ENCODE peak calls at places on chromosomes 11 and 22, in six cellular contexts. One of them, this sample, is unnamed.

GRCh38 chr22:46535876-46536558 is 1.4 kb downstream of the CELSR1 start:
- DNase-seq in posterior cingulate gyrus: no peak
- DNase-seq in foreskin fibroblast: no peak
- DNase-seq in iris pigment epithelial cell: no peak
- DNase-seq in stimulated activated CD4-positive, alpha-beta T cell treated with anti-CD3 and anti-CD28 coated beads, Interleukin-12 subunit alpha, Interleukin-12 subunit beta, amount 100 ng/mL, for 4 hours: no peak
- DNase-seq in AML-193: no peak
- DNase-seq in this sample: no peak

GRCh38 chr11:23679981-23680380 is 816.9 kb upstream of the LUZP2 start:
- DNase-seq in AML-193: no peak
- DNase-seq in posterior cingulate gyrus: no peak
- DNase-seq in foreskin fibroblast: no peak
- DNase-seq in iris pigment epithelial cell: no peak
- DNase-seq in stimulated activated CD4-positive, alpha-beta T cell treated with anti-CD3 and anti-CD28 coated beads, Interleukin-12 subunit alpha, Interleukin-12 subunit beta, amount 100 ng/mL, for 4 hours: no peak
- DNase-seq in this sample: no peak

GRCh38 chr11:8028766-8029165 is 41.6 kb downstream of the EIF3F start:
- DNase-seq in posterior cingulate gyrus: no peak
- DNase-seq in foreskin fibroblast: no peak
- DNase-seq in stimulated activated CD4-positive, alpha-beta T cell treated with anti-CD3 and anti-CD28 coated beads, Interleukin-12 subunit alpha, Interleukin-12 subunit beta, amount 100 ng/mL, for 4 hours: no peak
- DNase-seq in AML-193: no peak
- DNase-seq in iris pigment epithelial cell: no peak
- DNase-seq in this sample: no peak

GRCh38 chr11:12890476-12890875 is 118.6 kb upstream of the RASSF10 start:
- DNase-seq in iris pigment epithelial cell: peak; percentile 70
- DNase-seq in stimulated activated CD4-positive, alpha-beta T cell treated with anti-CD3 and anti-CD28 coated beads, Interleukin-12 subunit alpha, Interleukin-12 subunit beta, amount 100 ng/mL, for 4 hours: no peak
- DNase-seq in AML-193: no peak
- DNase-seq in foreskin fibroblast: peak; percentile 34
- DNase-seq in posterior cingulate gyrus: no peak
- DNase-seq in this sample: no peak

GRCh38 chr11:63619967-63620366 is 5.7 kb upstream of the PLAAT3 start:
- DNase-seq in AML-193: no peak
- DNase-seq in posterior cingulate gyrus: no peak
- DNase-seq in iris pigment epithelial cell: no peak
- DNase-seq in foreskin fibroblast: no peak
- DNase-seq in stimulated activated CD4-positive, alpha-beta T cell treated with anti-CD3 and anti-CD28 coated beads, Interleukin-12 subunit alpha, Interleukin-12 subunit beta, amount 100 ng/mL, for 4 hours: no peak
- DNase-seq in this sample: no peak

GRCh38 chr11:46914363-46914762 is 4.0 kb downstream of the LRP4 start:
- DNase-seq in iris pigment epithelial cell: no peak
- DNase-seq in posterior cingulate gyrus: no peak
- DNase-seq in foreskin fibroblast: peak; percentile 93
- DNase-seq in AML-193: no peak
- DNase-seq in stimulated activated CD4-positive, alpha-beta T cell treated with anti-CD3 and anti-CD28 coated beads, Interleukin-12 subunit alpha, Interleukin-12 subunit beta, amount 100 ng/mL, for 4 hours: no peak
- DNase-seq in this sample: no peak

GRCh38 chr11:76233936-76234703 is 27.8 kb upstream of the WNT11 start:
- DNase-seq in foreskin fibroblast: peak; percentile 45
- DNase-seq in iris pigment epithelial cell: peak; percentile 50
- DNase-seq in AML-193: peak; percentile 54
- DNase-seq in posterior cingulate gyrus: peak; percentile 49
- DNase-seq in stimulated activated CD4-positive, alpha-beta T cell treated with anti-CD3 and anti-CD28 coated beads, Interleukin-12 subunit alpha, Interleukin-12 subunit beta, amount 100 ng/mL, for 4 hours: no peak
- DNase-seq in this sample: no peak

GRCh38 chr11:898160-898517 is 12.5 kb downstream of the CHID1 start:
- DNase-seq in posterior cingulate gyrus: no peak
- DNase-seq in AML-193: peak; percentile 11
- DNase-seq in foreskin fibroblast: peak; percentile 57
- DNase-seq in stimulated activated CD4-positive, alpha-beta T cell treated with anti-CD3 and anti-CD28 coated beads, Interleukin-12 subunit alpha, Interleukin-12 subunit beta, amount 100 ng/mL, for 4 hours: no peak
- DNase-seq in iris pigment epithelial cell: peak; percentile 18
- DNase-seq in this sample: no peak

GRCh38 chr11:16603890-16604783 is 134.3 kb upstream of the C11orf58 start:
- DNase-seq in AML-193: no peak
- DNase-seq in foreskin fibroblast: peak; percentile 39
- DNase-seq in stimulated activated CD4-positive, alpha-beta T cell treated with anti-CD3 and anti-CD28 coated beads, Interleukin-12 subunit alpha, Interleukin-12 subunit beta, amount 100 ng/mL, for 4 hours: no peak
- DNase-seq in posterior cingulate gyrus: peak; percentile 27
- DNase-seq in iris pigment epithelial cell: no peak
- DNase-seq in this sample: no peak

GRCh38 chr22:22878801-22879674 is 8.6 kb upstream of the IGLL5 start:
- DNase-seq in foreskin fibroblast: no peak
- DNase-seq in posterior cingulate gyrus: no peak
- DNase-seq in stimulated activated CD4-positive, alpha-beta T cell treated with anti-CD3 and anti-CD28 coated beads, Interleukin-12 subunit alpha, Interleukin-12 subunit beta, amount 100 ng/mL, for 4 hours: no peak
- DNase-seq in iris pigment epithelial cell: no peak
- DNase-seq in AML-193: no peak
- DNase-seq in this sample: no peak

GRCh38 chr11:115407496-115407895 is 96.7 kb downstream of the CADM1 start:
- DNase-seq in foreskin fibroblast: no peak
- DNase-seq in iris pigment epithelial cell: no peak
- DNase-seq in stimulated activated CD4-positive, alpha-beta T cell treated with anti-CD3 and anti-CD28 coated beads, Interleukin-12 subunit alpha, Interleukin-12 subunit beta, amount 100 ng/mL, for 4 hours: no peak
- DNase-seq in AML-193: no peak
- DNase-seq in posterior cingulate gyrus: no peak
- DNase-seq in this sample: no peak

GRCh38 chr22:36301384-36301828 is 48.5 kb downstream of the APOL1 start:
- DNase-seq in AML-193: peak; percentile 50
- DNase-seq in posterior cingulate gyrus: peak; percentile 77
- DNase-seq in stimulated activated CD4-positive, alpha-beta T cell treated with anti-CD3 and anti-CD28 coated beads, Interleukin-12 subunit alpha, Interleukin-12 subunit beta, amount 100 ng/mL, for 4 hours: peak; percentile 78
- DNase-seq in foreskin fibroblast: peak; percentile 79
- DNase-seq in iris pigment epithelial cell: peak; percentile 56
- DNase-seq in this sample: peak; percentile 68

GRCh38 chr11:80197155-80197554 is 756.3 kb upstream of the TENM4 start:
- DNase-seq in foreskin fibroblast: no peak
- DNase-seq in posterior cingulate gyrus: no peak
- DNase-seq in AML-193: no peak
- DNase-seq in iris pigment epithelial cell: no peak
- DNase-seq in stimulated activated CD4-positive, alpha-beta T cell treated with anti-CD3 and anti-CD28 coated beads, Interleukin-12 subunit alpha, Interleukin-12 subunit beta, amount 100 ng/mL, for 4 hours: no peak
- DNase-seq in this sample: no peak

GRCh38 chr11:76557466-76557865 is 112.6 kb downstream of the EMSY start:
- DNase-seq in foreskin fibroblast: no peak
- DNase-seq in stimulated activated CD4-positive, alpha-beta T cell treated with anti-CD3 and anti-CD28 coated beads, Interleukin-12 subunit alpha, Interleukin-12 subunit beta, amount 100 ng/mL, for 4 hours: no peak
- DNase-seq in posterior cingulate gyrus: no peak
- DNase-seq in iris pigment epithelial cell: no peak
- DNase-seq in AML-193: no peak
- DNase-seq in this sample: no peak

GRCh38 chr11:41201156-41201555 is 258.3 kb downstream of the LRRC4C start:
- DNase-seq in AML-193: no peak
- DNase-seq in stimulated activated CD4-positive, alpha-beta T cell treated with anti-CD3 and anti-CD28 coated beads, Interleukin-12 subunit alpha, Interleukin-12 subunit beta, amount 100 ng/mL, for 4 hours: no peak
- DNase-seq in iris pigment epithelial cell: peak; percentile 12
- DNase-seq in foreskin fibroblast: peak; percentile 5
- DNase-seq in posterior cingulate gyrus: peak; percentile 57
- DNase-seq in this sample: no peak

GRCh38 chr11:111565111-111565720 is 24.7 kb downstream of the LAYN start:
- DNase-seq in stimulated activated CD4-positive, alpha-beta T cell treated with anti-CD3 and anti-CD28 coated beads, Interleukin-12 subunit alpha, Interleukin-12 subunit beta, amount 100 ng/mL, for 4 hours: peak; percentile 54
- DNase-seq in AML-193: peak; percentile 49
- DNase-seq in posterior cingulate gyrus: peak; percentile 62
- DNase-seq in iris pigment epithelial cell: peak; percentile 71
- DNase-seq in foreskin fibroblast: peak; percentile 87
- DNase-seq in this sample: no peak

GRCh38 chr22:19168088-19168890 is 10.2 kb downstream of the SLC25A1 start:
- DNase-seq in iris pigment epithelial cell: no peak
- DNase-seq in stimulated activated CD4-positive, alpha-beta T cell treated with anti-CD3 and anti-CD28 coated beads, Interleukin-12 subunit alpha, Interleukin-12 subunit beta, amount 100 ng/mL, for 4 hours: no peak
- DNase-seq in AML-193: no peak
- DNase-seq in posterior cingulate gyrus: no peak
- DNase-seq in foreskin fibroblast: no peak
- DNase-seq in this sample: no peak

GRCh38 chr22:21876486-21877176 is 9.2 kb upstream of the MAPK1 start:
- DNase-seq in AML-193: peak; percentile 16
- DNase-seq in stimulated activated CD4-positive, alpha-beta T cell treated with anti-CD3 and anti-CD28 coated beads, Interleukin-12 subunit alpha, Interleukin-12 subunit beta, amount 100 ng/mL, for 4 hours: peak; percentile 8
- DNase-seq in iris pigment epithelial cell: peak; percentile 79
- DNase-seq in posterior cingulate gyrus: no peak
- DNase-seq in foreskin fibroblast: peak; percentile 78
- DNase-seq in this sample: no peak

GRCh38 chr11:12079726-12080556 is 30.4 kb upstream of the MICAL2 start:
- DNase-seq in stimulated activated CD4-positive, alpha-beta T cell treated with anti-CD3 and anti-CD28 coated beads, Interleukin-12 subunit alpha, Interleukin-12 subunit beta, amount 100 ng/mL, for 4 hours: no peak
- DNase-seq in AML-193: no peak
- DNase-seq in iris pigment epithelial cell: peak; percentile 98
- DNase-seq in posterior cingulate gyrus: no peak
- DNase-seq in foreskin fibroblast: peak; percentile 96
- DNase-seq in this sample: no peak

GRCh38 chr11:103175461-103176129 is 66.4 kb downstream of the DYNC2H1 start:
- DNase-seq in foreskin fibroblast: no peak
- DNase-seq in stimulated activated CD4-positive, alpha-beta T cell treated with anti-CD3 and anti-CD28 coated beads, Interleukin-12 subunit alpha, Interleukin-12 subunit beta, amount 100 ng/mL, for 4 hours: no peak
- DNase-seq in iris pigment epithelial cell: no peak
- DNase-seq in posterior cingulate gyrus: no peak
- DNase-seq in AML-193: no peak
- DNase-seq in this sample: no peak

GRCh38 chr11:36899796-36900195 is 301.8 kb upstream of the RAG2 start:
- DNase-seq in foreskin fibroblast: no peak
- DNase-seq in stimulated activated CD4-positive, alpha-beta T cell treated with anti-CD3 and anti-CD28 coated beads, Interleukin-12 subunit alpha, Interleukin-12 subunit beta, amount 100 ng/mL, for 4 hours: no peak
- DNase-seq in iris pigment epithelial cell: no peak
- DNase-seq in AML-193: no peak
- DNase-seq in posterior cingulate gyrus: no peak
- DNase-seq in this sample: no peak

GRCh38 chr22:19823191-19823590 is 31.5 kb downstream of the GNB1L start:
- DNase-seq in posterior cingulate gyrus: peak; percentile 3
- DNase-seq in stimulated activated CD4-positive, alpha-beta T cell treated with anti-CD3 and anti-CD28 coated beads, Interleukin-12 subunit alpha, Interleukin-12 subunit beta, amount 100 ng/mL, for 4 hours: no peak
- DNase-seq in iris pigment epithelial cell: no peak
- DNase-seq in foreskin fibroblast: no peak
- DNase-seq in AML-193: no peak
- DNase-seq in this sample: no peak

GRCh38 chr11:91947215-91947614 is 277.4 kb upstream of the FAT3 start:
- DNase-seq in AML-193: no peak
- DNase-seq in iris pigment epithelial cell: no peak
- DNase-seq in foreskin fibroblast: peak; percentile 45
- DNase-seq in posterior cingulate gyrus: no peak
- DNase-seq in stimulated activated CD4-positive, alpha-beta T cell treated with anti-CD3 and anti-CD28 coated beads, Interleukin-12 subunit alpha, Interleukin-12 subunit beta, amount 100 ng/mL, for 4 hours: no peak
- DNase-seq in this sample: no peak

GRCh38 chr11:3983101-3983500 is 111.5 kb upstream of the RRM1 start:
- DNase-seq in foreskin fibroblast: no peak
- DNase-seq in stimulated activated CD4-positive, alpha-beta T cell treated with anti-CD3 and anti-CD28 coated beads, Interleukin-12 subunit alpha, Interleukin-12 subunit beta, amount 100 ng/mL, for 4 hours: no peak
- DNase-seq in AML-193: no peak
- DNase-seq in iris pigment epithelial cell: no peak
- DNase-seq in posterior cingulate gyrus: no peak
- DNase-seq in this sample: no peak

GRCh38 chr11:48025293-48025982 is 45.1 kb downstream of the PTPRJ start:
- DNase-seq in stimulated activated CD4-positive, alpha-beta T cell treated with anti-CD3 and anti-CD28 coated beads, Interleukin-12 subunit alpha, Interleukin-12 subunit beta, amount 100 ng/mL, for 4 hours: no peak
- DNase-seq in posterior cingulate gyrus: no peak
- DNase-seq in iris pigment epithelial cell: no peak
- DNase-seq in foreskin fibroblast: no peak
- DNase-seq in AML-193: no peak
- DNase-seq in this sample: no peak

GRCh38 chr11:125517116-125517804 is 21.2 kb upstream of the FEZ1 start:
- DNase-seq in stimulated activated CD4-positive, alpha-beta T cell treated with anti-CD3 and anti-CD28 coated beads, Interleukin-12 subunit alpha, Interleukin-12 subunit beta, amount 100 ng/mL, for 4 hours: no peak
- DNase-seq in posterior cingulate gyrus: peak; percentile 50
- DNase-seq in foreskin fibroblast: peak; percentile 62
- DNase-seq in AML-193: no peak
- DNase-seq in iris pigment epithelial cell: peak; percentile 89
- DNase-seq in this sample: no peak

GRCh38 chr11:82996966-82997606 is 74.6 kb downstream of the RAB30 start:
- DNase-seq in foreskin fibroblast: no peak
- DNase-seq in stimulated activated CD4-positive, alpha-beta T cell treated with anti-CD3 and anti-CD28 coated beads, Interleukin-12 subunit alpha, Interleukin-12 subunit beta, amount 100 ng/mL, for 4 hours: no peak
- DNase-seq in iris pigment epithelial cell: peak; percentile 32
- DNase-seq in AML-193: no peak
- DNase-seq in posterior cingulate gyrus: no peak
- DNase-seq in this sample: no peak

GRCh38 chr11:65606876-65607613 is 7.0 kb downstream of the MAP3K11 start:
- DNase-seq in iris pigment epithelial cell: peak; percentile 97
- DNase-seq in posterior cingulate gyrus: peak; percentile 96
- DNase-seq in foreskin fibroblast: peak; percentile 97
- DNase-seq in stimulated activated CD4-positive, alpha-beta T cell treated with anti-CD3 and anti-CD28 coated beads, Interleukin-12 subunit alpha, Interleukin-12 subunit beta, amount 100 ng/mL, for 4 hours: no peak
- DNase-seq in AML-193: no peak
- DNase-seq in this sample: no peak

GRCh38 chr22:20463324-20464095 is 25.9 kb upstream of the SCARF2 start:
- DNase-seq in iris pigment epithelial cell: no peak
- DNase-seq in AML-193: peak; percentile 86
- DNase-seq in foreskin fibroblast: no peak
- DNase-seq in posterior cingulate gyrus: no peak
- DNase-seq in stimulated activated CD4-positive, alpha-beta T cell treated with anti-CD3 and anti-CD28 coated beads, Interleukin-12 subunit alpha, Interleukin-12 subunit beta, amount 100 ng/mL, for 4 hours: no peak
- DNase-seq in this sample: no peak

GRCh38 chr22:24230911-24231656 is 13.8 kb downstream of the GGT5 start:
- DNase-seq in foreskin fibroblast: no peak
- DNase-seq in AML-193: no peak
- DNase-seq in iris pigment epithelial cell: no peak
- DNase-seq in posterior cingulate gyrus: no peak
- DNase-seq in stimulated activated CD4-positive, alpha-beta T cell treated with anti-CD3 and anti-CD28 coated beads, Interleukin-12 subunit alpha, Interleukin-12 subunit beta, amount 100 ng/mL, for 4 hours: peak; percentile 64
- DNase-seq in this sample: peak; percentile 41

GRCh38 chr11:10885703-10886363 is 28.0 kb upstream of the ZBED5 start:
- DNase-seq in foreskin fibroblast: peak; percentile 86
- DNase-seq in stimulated activated CD4-positive, alpha-beta T cell treated with anti-CD3 and anti-CD28 coated beads, Interleukin-12 subunit alpha, Interleukin-12 subunit beta, amount 100 ng/mL, for 4 hours: no peak
- DNase-seq in posterior cingulate gyrus: no peak
- DNase-seq in iris pigment epithelial cell: peak; percentile 65
- DNase-seq in AML-193: no peak
- DNase-seq in this sample: no peak

GRCh38 chr11:121109916-121110656 is 9.0 kb downstream of the TECTA start:
- DNase-seq in posterior cingulate gyrus: no peak
- DNase-seq in AML-193: no peak
- DNase-seq in stimulated activated CD4-positive, alpha-beta T cell treated with anti-CD3 and anti-CD28 coated beads, Interleukin-12 subunit alpha, Interleukin-12 subunit beta, amount 100 ng/mL, for 4 hours: no peak
- DNase-seq in foreskin fibroblast: no peak
- DNase-seq in iris pigment epithelial cell: no peak
- DNase-seq in this sample: no peak

GRCh38 chr11:65260756-65261590 is 789 bp upstream of the POLA2 start:
- DNase-seq in foreskin fibroblast: no peak
- DNase-seq in posterior cingulate gyrus: no peak
- DNase-seq in stimulated activated CD4-positive, alpha-beta T cell treated with anti-CD3 and anti-CD28 coated beads, Interleukin-12 subunit alpha, Interleukin-12 subunit beta, amount 100 ng/mL, for 4 hours: no peak
- DNase-seq in iris pigment epithelial cell: no peak
- DNase-seq in AML-193: no peak
- DNase-seq in this sample: no peak